ENCODE peak calls at places on chromosomes 11 and 22, in five cellular contexts. D is AG10803, K is heart right ventricle, X is tibial artery, S is neural progenitor cell. W is an unnamed sample.
A peak's percentile ranks its signal among the peaks of the same experiment; 100 is the strongest.

GRCh38 chr11:108754901-108755625 is 90.2 kb downstream of the DDX10 start:
- DNase-seq in D (peak; percentile 52), K (peak; percentile 7), X (no peak), S (no peak), W (no peak)

GRCh38 chr11:111879637-111879960 is 258 bp downstream of the CFAP68 start:
- DNase-seq in D (no peak), K (no peak), X (no peak), S (no peak), W (no peak)

GRCh38 chr11:86738615-86739014 is 61.7 kb upstream of the PRSS23 start:
- DNase-seq in D (no peak), K (no peak), X (no peak), S (no peak), W (no peak)

GRCh38 chr11:61961570-61962212 is 5.7 kb downstream of the FTH1 start:
- DNase-seq in D (peak; percentile 73), K (peak; percentile 70), X (peak; percentile 79), S (no peak), W (peak; percentile 88)

GRCh38 chr11:87892291-87892690 is 283.0 kb downstream of the RAB38 start:
- DNase-seq in D (no peak), K (no peak), X (no peak), S (peak; percentile 32), W (no peak)

GRCh38 chr22:24208012-24208749 is 26.9 kb downstream of the SUSD2 start:
- DNase-seq in D (peak; percentile 97), K (peak; percentile 74), X (peak; percentile 85), S (no peak), W (no peak)

GRCh38 chr11:115759622-115760527 is 255.7 kb upstream of the CADM1 start:
- DNase-seq in D (no peak), K (peak; percentile 39), X (no peak), S (peak; percentile 73), W (no peak)

GRCh38 chr11:118885319-118885718 is 1.6 kb downstream of the CXCR5 start:
- DNase-seq in D (no peak), K (no peak), X (peak; percentile 69), S (no peak), W (no peak)

GRCh38 chr11:86977441-86978050 is 22.4 kb upstream of the FZD4 start:
- DNase-seq in D (no peak), K (peak; percentile 16), X (peak; percentile 80), S (no peak), W (no peak)

GRCh38 chr11:127003260-127003981 is 2.9 kb upstream of the KIRREL3 start:
- DNase-seq in D (peak; percentile 37), K (no peak), X (no peak), S (peak; percentile 94), W (no peak)

GRCh38 chr11:48164836-48165235 is 51.8 kb upstream of the OR4B1 start:
- DNase-seq in D (no peak), K (no peak), X (no peak), S (no peak), W (no peak)

GRCh38 chr11:17185938-17186337 is 21.8 kb downstream of the PIK3C2A start:
- DNase-seq in D (no peak), K (no peak), X (no peak), S (peak; percentile 21), W (no peak)

GRCh38 chr11:1242289-1242688 is 19.4 kb downstream of the MUC5B start:
- DNase-seq in D (no peak), K (no peak), X (no peak), S (no peak), W (no peak)

GRCh38 chr11:43810929-43811596 is 69.6 kb upstream of the ALKBH3 start:
- DNase-seq in D (no peak), K (no peak), X (no peak), S (no peak), W (no peak)

DNA sequence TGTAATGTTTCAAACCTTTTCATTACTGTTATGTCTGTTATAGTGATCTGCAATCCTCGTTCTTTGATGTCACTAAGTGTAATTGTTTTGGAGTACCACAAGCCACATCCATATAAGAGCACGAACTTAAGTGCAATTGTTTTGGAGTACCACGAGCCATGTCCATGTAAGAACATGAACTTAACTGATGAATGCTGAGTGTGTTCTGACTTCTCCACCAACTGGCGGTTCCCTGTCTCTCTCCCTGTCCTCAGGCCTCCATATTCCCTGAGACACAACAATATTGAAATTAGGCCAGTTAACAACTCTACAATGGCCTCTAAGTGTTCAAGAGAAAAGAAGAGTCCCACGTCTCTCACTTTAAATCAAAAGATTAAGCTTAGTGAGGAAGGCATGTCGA is 23.5 kb downstream of the TESMIN start:
- DNase-seq in D (no peak), K (no peak), X (no peak), S (no peak), W (no peak)
- TF ChIP-seq CTCF in D (no peak), K (no peak), X (no peak), S (no peak), W (no peak)

GRCh38 chr11:90635145-90635544 is 412.3 kb upstream of the CHORDC1 start:
- DNase-seq in D (no peak), K (no peak), X (no peak), S (no peak), W (no peak)

GRCh38 chr11:90635886-90636285 is 413.0 kb upstream of the CHORDC1 start:
- DNase-seq in D (no peak), K (no peak), X (no peak), S (no peak), W (no peak)

DNA sequence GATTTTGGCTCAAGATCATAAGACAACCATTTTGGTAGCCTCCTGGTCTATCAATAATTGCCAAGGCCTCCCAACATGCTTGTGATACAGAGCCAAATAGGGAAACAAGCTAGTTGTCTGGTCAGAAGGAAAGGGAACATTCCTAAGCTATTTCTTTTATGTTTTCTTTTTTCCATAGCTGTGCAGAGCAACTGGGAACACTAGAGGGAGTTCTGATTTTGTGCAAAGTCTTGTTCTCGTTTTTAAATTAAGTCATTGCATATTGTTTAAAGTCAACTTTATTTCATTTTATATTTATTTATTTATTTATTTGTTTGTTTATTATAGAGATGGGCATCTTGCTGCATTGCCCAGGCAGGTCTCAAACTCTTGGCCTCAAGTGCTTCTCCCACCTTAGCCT is 416.8 kb upstream of the CHORDC1 start:
- DNase-seq in D (no peak), K (no peak), X (no peak), S (no peak), W (no peak)
- TF ChIP-seq CTCF in D (no peak), K (peak; percentile 33), X (no peak), S (peak; percentile 58), W (no peak)

DNA sequence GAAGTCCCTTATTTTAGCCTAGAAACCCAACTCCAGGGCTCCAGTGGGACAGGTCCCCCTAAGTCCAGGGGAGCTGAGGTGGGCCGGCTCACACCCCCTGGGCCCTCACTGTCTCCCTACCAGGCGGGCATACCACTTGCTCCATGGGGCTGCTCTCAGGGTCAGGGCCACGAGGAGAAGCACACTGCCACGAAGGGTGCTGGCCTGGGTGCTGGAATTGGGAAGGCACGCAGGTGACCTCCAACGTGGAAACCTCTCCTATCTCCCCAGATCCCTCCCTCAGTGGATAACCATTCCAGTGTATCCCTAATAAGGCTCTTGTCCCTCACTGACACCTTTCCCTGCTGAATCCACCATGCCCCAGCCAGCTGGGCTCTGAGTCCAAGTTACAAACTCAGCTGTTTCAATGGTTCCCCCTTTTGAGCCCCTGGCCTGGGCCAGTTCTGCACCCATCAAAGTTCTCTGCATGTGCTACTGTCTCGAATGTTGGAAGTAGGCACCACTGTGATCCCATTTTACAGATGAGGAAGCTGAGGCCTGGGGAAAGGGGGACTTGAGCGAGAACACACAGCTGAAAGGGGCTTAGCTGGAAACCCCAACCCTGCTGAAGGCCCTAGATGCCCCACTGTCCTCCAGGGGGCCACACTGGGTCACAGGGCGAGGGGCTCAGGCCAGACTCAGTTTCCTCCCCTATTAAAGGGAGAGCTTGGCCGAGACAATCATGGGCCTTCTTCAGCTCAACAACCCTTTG is 1.5 kb downstream of the SHISAL1 start:
- DNase-seq in D (no peak), K (no peak), X (no peak), S (no peak), W (no peak)
- TF ChIP-seq CTCF in D (no peak), K (no peak), X (no peak), S (no peak), W (no peak)

GRCh38 chr11:75522645-75523044 is 3.1 kb downstream of the GDPD5 start:
- DNase-seq in D (no peak), K (no peak), X (no peak), S (no peak), W (no peak)

GRCh38 chr11:75523189-75523588 is 2.6 kb downstream of the GDPD5 start:
- DNase-seq in D (no peak), K (no peak), X (no peak), S (no peak), W (no peak)

GRCh38 chr11:75524576-75525432 is 937 bp downstream of the GDPD5 start:
- DNase-seq in D (peak; percentile 35), K (no peak), X (no peak), S (peak; percentile 71), W (no peak)

GRCh38 chr11:75525433-75526191 is at the start of gene GDPD5:
- DNase-seq in D (peak; percentile 69), K (peak; percentile 80), X (peak; percentile 85), S (peak; percentile 93), W (peak; percentile 89)

GRCh38 chr11:75523811-75524401 is 1.8 kb downstream of the GDPD5 start:
- DNase-seq in D (no peak), K (no peak), X (no peak), S (no peak), W (no peak)
- TF ChIP-seq CTCF in D (no peak), K (no peak), X (no peak), S (no peak), W (no peak)

DNA sequence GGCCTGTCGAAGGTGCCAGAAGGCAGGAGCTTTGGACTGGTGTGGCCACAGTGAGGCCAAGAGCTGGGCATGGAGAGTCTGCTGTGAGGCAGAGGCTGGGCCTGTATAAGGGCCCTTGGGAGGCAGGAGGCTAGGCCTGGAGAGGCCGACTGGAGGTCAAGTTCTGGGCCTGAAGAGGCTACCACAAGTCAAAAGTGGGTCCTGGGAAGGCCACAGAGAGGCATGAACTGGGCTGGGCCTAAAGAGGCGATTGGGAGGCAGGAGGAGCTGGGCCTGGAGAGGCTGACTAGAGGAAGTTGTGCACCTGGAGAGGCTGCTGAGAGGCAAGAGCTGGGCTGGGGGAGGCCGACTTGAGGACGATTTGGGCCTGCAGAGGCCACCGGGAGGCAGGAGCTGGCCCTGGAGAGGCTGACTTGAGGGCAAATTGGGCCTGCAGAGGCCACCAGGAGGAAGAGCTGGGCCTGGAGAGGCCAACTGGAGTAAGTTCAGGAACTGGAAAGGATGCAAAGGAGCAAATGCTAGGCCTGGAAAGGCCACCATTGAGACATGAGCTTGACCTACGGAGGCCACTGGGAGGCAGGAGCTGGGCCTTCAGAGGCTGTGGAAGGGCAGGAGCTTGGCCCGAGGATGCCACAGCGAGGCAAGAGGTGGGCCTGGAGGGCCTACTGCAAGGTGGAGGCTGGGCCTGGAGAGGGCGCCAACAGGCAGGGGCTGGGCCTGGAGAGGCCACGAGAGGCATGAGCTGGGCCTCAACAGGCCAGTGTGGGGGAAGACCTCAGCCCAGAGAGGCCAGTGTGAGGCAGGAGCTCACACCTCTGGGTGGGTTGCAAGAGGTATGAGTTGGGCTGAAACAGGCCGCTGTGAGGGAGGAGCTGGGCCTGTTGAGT is 39.8 kb downstream of the OR4C45 start:
- DNase-seq in D (no peak), K (no peak), X (no peak), S (no peak), W (no peak)
- TF ChIP-seq CTCF in D (no peak), K (no peak), X (no peak), S (no peak), W (no peak)